ENCODE peak calls at places on chromosomes 3 and 15, in eight cellular contexts. A, T, O, E, I, F, L and U are unnamed samples.

GRCh38 chr3:195750797-195751520 is 30.2 kb downstream of the MUC20 start:
- DNase-seq in A (no peak), T (no peak), O (peak), E (no peak), I (no peak), F (no peak), L (no peak), U (no peak)

GRCh38 chr3:175075269-175075668 is 216.1 kb downstream of the NAALADL2 start:
- DNase-seq in A (no peak), T (no peak), O (no peak), E (no peak), I (no peak), F (no peak), L (no peak), U (no peak)

GRCh38 chr15:40047413-40048154 is 8.6 kb upstream of the SRP14 start:
- DNase-seq in A (no peak), T (no peak), O (no peak), E (no peak), I (no peak), F (peak), L (peak), U (no peak)

GRCh38 chr3:141071681-141072260 is 20.6 kb downstream of the SPSB4 start:
- DNase-seq in A (no peak), T (no peak), O (peak), E (no peak), I (no peak), F (no peak), L (no peak), U (no peak)

GRCh38 chr3:184620101-184620798 is 58.7 kb downstream of the EPHB3 start:
- DNase-seq in A (no peak), T (no peak), O (no peak), E (no peak), I (no peak), F (no peak), L (no peak), U (peak)

GRCh38 chr3:101722394-101723173 is 1.8 kb upstream of the CEP97 start:
- DNase-seq in A (no peak), T (no peak), O (no peak), E (no peak), I (no peak), F (peak), L (peak), U (no peak)

GRCh38 chr3:11457126-11457525 is 184.9 kb downstream of the ATG7 start:
- DNase-seq in A (no peak), T (no peak), O (no peak), E (no peak), I (no peak), F (no peak), L (no peak), U (no peak)

GRCh38 chr3:140420621-140421357 is 257.1 kb upstream of the TRIM42 start:
- DNase-seq in A (peak), T (no peak), O (no peak), E (no peak), I (no peak), F (no peak), L (no peak), U (no peak)

GRCh38 chr3:113628788-113629187 is 67.7 kb downstream of the USF3 start:
- DNase-seq in A (no peak), T (no peak), O (no peak), E (no peak), I (no peak), F (no peak), L (no peak), U (no peak)

GRCh38 chr3:65368866-65369265 is 669.9 kb downstream of the MAGI1 start:
- DNase-seq in A (no peak), T (no peak), O (no peak), E (no peak), I (no peak), F (no peak), L (no peak), U (no peak)

GRCh38 chr3:124887177-124887995 is at the start of gene ITGB5:
- DNase-seq in A (peak), T (peak), O (peak), E (peak), I (peak), F (peak), L (no peak), U (no peak)

GRCh38 chr15:40081691-40082194 is 26.9 kb downstream of the BMF start:
- DNase-seq in A (peak), T (peak), O (peak), E (peak), I (no peak), F (peak), L (no peak), U (no peak)

GRCh38 chr3:126965526-126966080 is 17.3 kb upstream of the PLXNA1 start:
- DNase-seq in A (no peak), T (no peak), O (no peak), E (no peak), I (no peak), F (no peak), L (no peak), U (no peak)

GRCh38 chr3:53495518-53496501 is 1.4 kb downstream of the CACNA1D start:
- DNase-seq in A (no peak), T (peak), O (peak), E (no peak), I (no peak), F (no peak), L (no peak), U (no peak)

GRCh38 chr3:51969841-51970240 is 2.6 kb upstream of the PCBP4 start:
- DNase-seq in A (no peak), T (no peak), O (no peak), E (no peak), I (no peak), F (no peak), L (no peak), U (no peak)

GRCh38 chr3:13705051-13705450 is 156.1 kb downstream of the FBLN2 start:
- DNase-seq in A (no peak), T (no peak), O (no peak), E (no peak), I (no peak), F (no peak), L (no peak), U (no peak)

GRCh38 chr3:94293793-94294195 is 230.9 kb downstream of the NSUN3 start:
- DNase-seq in A (no peak), T (no peak), O (no peak), E (no peak), I (no peak), F (no peak), L (no peak), U (no peak)

GRCh38 chr15:64246364-64247189 is 83.8 kb upstream of the PPIB start:
- DNase-seq in A (peak), T (peak), O (no peak), E (peak), I (peak), F (peak), L (peak), U (peak)

GRCh38 chr15:85927936-85928537 is 133.3 kb upstream of the KLHL25 start:
- DNase-seq in A (no peak), T (no peak), O (no peak), E (no peak), I (no peak), F (no peak), L (no peak), U (no peak)

GRCh38 chr15:82567661-82568060 is 27.4 kb upstream of the RPS17 start:
- DNase-seq in A (no peak), T (no peak), O (no peak), E (no peak), I (no peak), F (no peak), L (no peak), U (no peak)

GRCh38 chr3:161390200-161390599 is 18.9 kb upstream of the SPTSSB start:
- DNase-seq in A (no peak), T (no peak), O (no peak), E (no peak), I (no peak), F (no peak), L (no peak), U (no peak)

GRCh38 chr3:1232276-1232675 is 139.5 kb downstream of the CNTN6 start:
- DNase-seq in A (no peak), T (no peak), O (no peak), E (no peak), I (no peak), F (no peak), L (no peak), U (no peak)

GRCh38 chr3:81013360-81013759 is 748.1 kb downstream of the GBE1 start:
- DNase-seq in A (no peak), T (no peak), O (no peak), E (no peak), I (no peak), F (no peak), L (no peak), U (no peak)

GRCh38 chr3:9278085-9278484 is 28.6 kb upstream of the SRGAP3 start:
- DNase-seq in A (no peak), T (no peak), O (no peak), E (no peak), I (no peak), F (no peak), L (no peak), U (no peak)

GRCh38 chr3:132660056-132660744 is at the start of gene UBA5:
- DNase-seq in A (peak), T (peak), O (peak), E (peak), I (peak), F (peak), L (peak), U (no peak)

GRCh38 chr3:42052867-42053351 is 38.2 kb upstream of the TRAK1 start:
- DNase-seq in A (peak), T (no peak), O (no peak), E (no peak), I (no peak), F (no peak), L (no peak), U (no peak)

GRCh38 chr15:89444241-89444797 is 52.1 kb downstream of the RHCG start:
- DNase-seq in A (no peak), T (no peak), O (no peak), E (no peak), I (no peak), F (no peak), L (no peak), U (no peak)

GRCh38 chr15:86915811-86916331 is 836.2 kb downstream of the AGBL1 start:
- DNase-seq in A (peak), T (peak), O (peak), E (peak), I (no peak), F (no peak), L (no peak), U (no peak)

GRCh38 chr3:170355738-170356595 is 1.5 kb upstream of the SKIL start:
- DNase-seq in A (no peak), T (peak), O (peak), E (peak), I (no peak), F (peak), L (peak), U (no peak)

GRCh38 chr3:162938073-162938472 is 1441.5 kb downstream of the OTOL1 start:
- DNase-seq in A (no peak), T (no peak), O (no peak), E (no peak), I (no peak), F (no peak), L (no peak), U (no peak)

GRCh38 chr15:90885432-90886290 is 1.4 kb downstream of the FES start:
- DNase-seq in A (no peak), T (peak), O (peak), E (peak), I (no peak), F (peak), L (no peak), U (no peak)

GRCh38 chr3:57757642-57758297 is 1.7 kb downstream of the SLMAP start:
- DNase-seq in A (peak), T (peak), O (peak), E (peak), I (no peak), F (peak), L (no peak), U (no peak)

GRCh38 chr15:20357139-20358065 is 184.2 kb downstream of the GOLGA6L6 start:
- DNase-seq in A (no peak), T (no peak), O (no peak), E (peak), I (no peak), F (no peak), L (no peak), U (no peak)

GRCh38 chr3:134348524-134348923 is 25.7 kb downstream of the AMOTL2 start:
- DNase-seq in A (no peak), T (no peak), O (no peak), E (no peak), I (peak), F (no peak), L (no peak), U (no peak)

GRCh38 chr3:63231556-63231955 is 46.6 kb upstream of the SYNPR start:
- DNase-seq in A (no peak), T (no peak), O (no peak), E (no peak), I (no peak), F (no peak), L (no peak), U (no peak)

GRCh38 chr3:110243081-110243480 is 828.5 kb upstream of the NECTIN3 start:
- DNase-seq in A (no peak), T (no peak), O (no peak), E (no peak), I (no peak), F (no peak), L (no peak), U (no peak)

GRCh38 chr3:155026999-155027591 is 53.0 kb upstream of the MME start:
- DNase-seq in A (no peak), T (no peak), O (no peak), E (peak), I (no peak), F (peak), L (no peak), U (no peak)

GRCh38 chr3:26368312-26368711 is 254.3 kb upstream of the LRRC3B start:
- DNase-seq in A (no peak), T (peak), O (no peak), E (no peak), I (no peak), F (no peak), L (no peak), U (no peak)

GRCh38 chr15:78906310-78906608 is 33.6 kb downstream of the MORF4L1 start:
- DNase-seq in A (peak), T (no peak), O (no peak), E (no peak), I (no peak), F (no peak), L (no peak), U (peak)
- TF ChIP-seq POLR2AphosphoS5 in A (no peak), T (no peak), O (no peak), E (no peak), I (no peak), F (no peak), L (no peak), U (peak)

GRCh38 chr3:186053954-186054353 is 54.9 kb downstream of the ETV5 start:
- DNase-seq in A (no peak), T (peak), O (no peak), E (no peak), I (no peak), F (no peak), L (no peak), U (no peak)
- TF ChIP-seq REST in A (no peak), T (no peak), O (no peak), E (no peak), I (no peak), F (no peak), L (no peak), U (no peak)

GRCh38 chr15:31360843-31361763 is 34.5 kb downstream of the KLF13 start:
- DNase-seq in A (no peak), T (peak), O (peak), E (no peak), I (no peak), F (peak), L (no peak), U (no peak)
- TF ChIP-seq POLR2AphosphoS5 in A (no peak), T (no peak), O (no peak), E (no peak), I (no peak), F (peak), L (peak), U (no peak)

GRCh38 chr3:46239952-46240351 is 2.3 kb upstream of the CCR3 start:
- DNase-seq in A (no peak), T (no peak), O (no peak), E (no peak), I (no peak), F (no peak), L (no peak), U (no peak)

GRCh38 chr3:46239301-46239938 is 2.8 kb upstream of the CCR3 start:
- DNase-seq in A (no peak), T (peak), O (no peak), E (no peak), I (no peak), F (no peak), L (no peak), U (no peak)

GRCh38 chr3:46242120-46242519 is at the start of gene CCR3:
- DNase-seq in A (no peak), T (no peak), O (no peak), E (no peak), I (no peak), F (peak), L (no peak), U (no peak)

GRCh38 chr3:46245155-46245554 is 2.9 kb downstream of the CCR3 start:
- DNase-seq in A (no peak), T (no peak), O (no peak), E (no peak), I (no peak), F (no peak), L (no peak), U (no peak)
- TF ChIP-seq REST in A (no peak), T (no peak), O (no peak), E (no peak), I (no peak), F (no peak), L (no peak), U (no peak)

DNA sequence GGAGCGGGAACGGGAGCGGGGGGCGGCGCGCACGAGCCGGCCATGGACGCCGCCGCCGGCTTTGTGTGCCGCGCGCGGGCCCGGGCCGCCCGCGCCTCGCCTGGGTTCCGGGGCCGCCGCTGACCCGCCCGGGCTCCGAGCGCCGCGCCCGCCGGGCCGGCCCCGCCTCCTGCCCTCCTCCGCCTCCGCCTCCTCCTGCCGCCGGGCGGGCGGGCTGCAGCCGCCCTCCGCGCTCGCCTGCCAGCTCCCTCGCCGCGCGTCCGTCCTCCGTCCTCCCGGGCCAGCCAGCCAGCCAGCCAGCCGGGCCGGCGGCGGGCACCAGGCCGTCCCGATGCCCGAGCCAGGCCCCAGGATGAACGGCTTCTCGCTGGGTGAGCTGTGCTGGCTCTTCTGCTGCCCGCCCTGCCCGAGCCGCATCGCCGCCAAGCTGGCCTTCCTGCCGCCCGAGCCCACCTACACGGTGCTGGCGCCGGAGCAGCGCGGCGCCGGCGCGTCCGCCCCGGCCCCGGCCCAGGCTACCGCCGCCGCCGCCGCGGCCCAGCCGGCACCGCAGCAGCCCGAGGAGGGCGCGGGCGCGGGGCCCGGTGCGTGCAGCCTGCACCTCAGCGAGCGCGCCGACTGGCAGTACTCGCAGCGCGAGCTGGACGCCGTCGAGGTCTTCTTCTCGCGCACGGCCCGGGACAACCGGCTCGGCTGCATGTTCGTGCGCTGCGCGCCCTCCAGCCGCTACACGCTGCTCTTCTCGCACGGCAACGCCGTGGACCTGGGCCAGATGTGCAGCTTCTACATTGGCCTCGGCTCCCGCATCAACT is at the start of gene ABHD17C:
- DNase-seq in A (peak), T (peak), O (peak), E (peak), I (no peak), F (peak), L (no peak), U (no peak)
- TF ChIP-seq POLR2AphosphoS5 in A (no peak), T (peak), O (no peak), E (no peak), I (peak), F (no peak), L (no peak), U (no peak)

GRCh38 chr3:129892857-129893615 is 475 bp downstream of the TMCC1 start:
- DNase-seq in A (peak), T (peak), O (peak), E (peak), I (no peak), F (peak), L (peak), U (no peak)

GRCh38 chr3:129893616-129894070 is at the start of gene TMCC1:
- DNase-seq in A (peak), T (peak), O (peak), E (peak), I (peak), F (peak), L (peak), U (peak)

GRCh38 chr3:129890125-129890524 is 3.4 kb downstream of the TMCC1 start:
- DNase-seq in A (peak), T (no peak), O (no peak), E (no peak), I (no peak), F (peak), L (peak), U (no peak)

GRCh38 chr3:129890891-129891290 is 2.6 kb downstream of the TMCC1 start:
- DNase-seq in A (peak), T (no peak), O (no peak), E (no peak), I (no peak), F (no peak), L (no peak), U (no peak)

GRCh38 chr3:129892486-129892856 is 1.0 kb downstream of the TMCC1 start:
- DNase-seq in A (no peak), T (no peak), O (no peak), E (no peak), I (no peak), F (no peak), L (no peak), U (no peak)
- TF ChIP-seq REST in A (no peak), T (no peak), O (no peak), E (no peak), I (no peak), F (no peak), L (no peak), U (no peak)